ENCODE peak calls at places on chromosomes 11 and 22, in five cellular contexts. I is fibroblast of the aortic adventitia, O is HFFc6, C is IMR-90, T is progenitor cell of endocrine pancreas. N is an unnamed sample.

GRCh38 chr22:46971141-46971775 is 208.8 kb downstream of the TBC1D22A start:
- DNase-seq in I (peak; percentile 74), O (no peak), C (peak; percentile 83), T (no peak), N (no peak)

GRCh38 chr11:125224391-125225015 is 60.0 kb downstream of the PKNOX2 start:
- DNase-seq in I (peak; percentile 72), O (no peak), C (peak; percentile 23), T (no peak), N (no peak)

GRCh38 chr11:113705871-113706654 is at the start of gene TMPRSS5:
- DNase-seq in I (no peak), O (no peak), C (no peak), T (no peak), N (peak; percentile 65)

GRCh38 chr11:122486793-122487495 is 168.6 kb upstream of the UBASH3B start:
- DNase-seq in I (no peak), O (no peak), C (peak; percentile 5), T (no peak), N (no peak)

GRCh38 chr11:44555031-44555800 is 10.2 kb upstream of the CD82 start:
- DNase-seq in I (no peak), O (no peak), C (no peak), T (no peak), N (no peak)

GRCh38 chr22:40029189-40029890 is 34.6 kb downstream of the FAM83F start:
- DNase-seq in I (no peak), O (no peak), C (no peak), T (no peak), N (no peak)

GRCh38 chr11:86438685-86439084 is 64.0 kb downstream of the CCDC81 start:
- DNase-seq in I (peak; percentile 68), O (peak; percentile 52), C (peak; percentile 75), T (no peak), N (peak; percentile 14)

GRCh38 chr22:49674479-49674830 is 153.2 kb downstream of the BRD1 start:
- DNase-seq in I (no peak), O (no peak), C (no peak), T (no peak), N (no peak)

GRCh38 chr22:45425531-45426265 is 12.2 kb downstream of the RIBC2 start:
- DNase-seq in I (no peak), O (no peak), C (no peak), T (no peak), N (no peak)

GRCh38 chr22:44369241-44369652 is 56.5 kb upstream of the SHISAL1 start:
- DNase-seq in I (no peak), O (no peak), C (no peak), T (no peak), N (no peak)

GRCh38 chr22:32206774-32207758 is 2.2 kb upstream of the RFPL2 start:
- DNase-seq in I (peak; percentile 4), O (no peak), C (no peak), T (no peak), N (peak; percentile 68)

GRCh38 chr11:132301900-132302299 is 931.5 kb downstream of the NTM start:
- DNase-seq in I (no peak), O (no peak), C (no peak), T (no peak), N (no peak)

GRCh38 chr11:65553301-65554001 is 4.7 kb downstream of the LTBP3 start:
- DNase-seq in I (no peak), O (no peak), C (no peak), T (no peak), N (no peak)

GRCh38 chr11:110921742-110922200 is 209.5 kb upstream of the ARHGAP20 start:
- DNase-seq in I (peak; percentile 93), O (no peak), C (peak; percentile 50), T (peak; percentile 13), N (no peak)

GRCh38 chr11:2211113-2211971 is 39.7 kb upstream of the TH start:
- DNase-seq in I (no peak), O (no peak), C (no peak), T (peak; percentile 67), N (peak; percentile 89)

GRCh38 chr11:96054870-96055705 is 131.2 kb upstream of the MTMR2 start:
- DNase-seq in I (peak; percentile 67), O (peak; percentile 53), C (peak; percentile 64), T (no peak), N (no peak)

GRCh38 chr11:125070699-125071254 is 7.7 kb downstream of the SLC37A2 start:
- DNase-seq in I (peak; percentile 82), O (peak; percentile 49), C (peak; percentile 64), T (no peak), N (peak; percentile 47)

GRCh38 chr11:31005202-31005601 is 364.3 kb downstream of the DCDC1 start:
- DNase-seq in I (no peak), O (no peak), C (no peak), T (no peak), N (no peak)

GRCh38 chr22:38411016-38411415 is 44.0 kb downstream of the KCNJ4 start:
- DNase-seq in I (no peak), O (no peak), C (no peak), T (no peak), N (no peak)

GRCh38 chr11:12693485-12694181 is 19.4 kb downstream of the TEAD1 start:
- DNase-seq in I (peak; percentile 98), O (peak; percentile 97), C (peak; percentile 99), T (no peak), N (peak; percentile 59)

GRCh38 chr11:45237666-45238348 is 48.3 kb downstream of the SYT13 start:
- DNase-seq in I (no peak), O (no peak), C (no peak), T (no peak), N (no peak)

GRCh38 chr22:47572443-47572842 is 810.0 kb downstream of the TBC1D22A start:
- DNase-seq in I (no peak), O (no peak), C (no peak), T (no peak), N (no peak)

GRCh38 chr22:43110444-43110926 is at the start of gene BIK:
- DNase-seq in I (peak; percentile 19), O (no peak), C (no peak), T (peak; percentile 31), N (peak; percentile 73)

GRCh38 chr11:72411623-72412532 is 22.5 kb downstream of the CLPB start:
- DNase-seq in I (no peak), O (no peak), C (no peak), T (peak; percentile 13), N (peak; percentile 68)

GRCh38 chr11:112223125-112223524 is 3.1 kb upstream of the PTS start:
- DNase-seq in I (peak; percentile 28), O (no peak), C (peak; percentile 45), T (no peak), N (no peak)

GRCh38 chr11:69878144-69878883 is 59.1 kb upstream of the FGF3 start:
- DNase-seq in I (no peak), O (no peak), C (no peak), T (no peak), N (no peak)

GRCh38 chr11:75773595-75774353 is 5.2 kb downstream of the DGAT2 start:
- DNase-seq in I (no peak), O (no peak), C (no peak), T (no peak), N (no peak)

GRCh38 chr11:123578778-123579481 is 75.5 kb downstream of the SCN3B start:
- DNase-seq in I (no peak), O (no peak), C (no peak), T (no peak), N (no peak)

GRCh38 chr11:6895010-6895409 is 2.7 kb upstream of the OR2D2 start:
- DNase-seq in I (no peak), O (no peak), C (no peak), T (no peak), N (no peak)

GRCh38 chr11:6898911-6899310 is 6.6 kb upstream of the OR2D2 start:
- DNase-seq in I (no peak), O (no peak), C (no peak), T (no peak), N (no peak)

DNA sequence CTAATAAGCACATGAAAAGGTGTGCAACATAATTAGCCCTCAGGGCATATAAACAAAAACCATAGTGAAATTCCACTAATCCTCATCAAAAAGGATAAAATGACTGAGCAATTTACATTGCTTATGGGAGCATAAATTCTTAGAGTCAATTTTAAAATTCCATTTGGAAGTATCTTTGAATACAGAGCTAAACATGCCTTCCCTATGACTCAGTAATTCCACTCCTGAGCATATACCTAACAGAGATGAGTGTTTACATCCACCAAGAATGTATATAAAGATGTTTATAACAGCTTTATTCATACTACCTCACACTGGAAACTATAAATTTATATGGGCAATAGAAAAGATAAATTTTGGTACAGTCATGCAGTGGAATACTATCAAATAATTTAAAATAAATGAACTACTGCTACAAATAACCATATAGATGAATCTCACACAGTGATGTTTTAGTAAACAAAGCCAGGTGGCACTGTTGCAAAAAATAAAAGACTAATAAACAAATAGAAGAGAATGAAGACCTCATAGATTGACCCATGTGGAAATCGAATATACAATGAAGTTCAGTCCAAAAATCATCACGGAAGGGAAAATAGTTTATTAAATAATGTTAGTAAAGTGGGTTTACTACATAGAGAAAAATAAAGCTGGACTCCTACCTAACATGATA is 8.2 kb upstream of the OR2D2 start:
- DNase-seq in I (no peak), O (no peak), C (peak; percentile 8), T (no peak), N (no peak)
- TF ChIP-seq CTCF in I (no peak), O (peak; percentile 50), C (no peak), T (no peak), N (no peak)

GRCh38 chr22:19766506-19767426 is 6.2 kb downstream of the TBX1 start:
- DNase-seq in I (no peak), O (no peak), C (no peak), T (no peak), N (peak; percentile 75)
- TF ChIP-seq CTCF in I (no peak), O (peak; percentile 45), C (peak; percentile 30), T (peak; percentile 35), N (peak; percentile 50)

GRCh38 chr11:695332-695605 is 247 bp upstream of the DEAF1 start:
- DNase-seq in I (no peak), O (no peak), C (no peak), T (no peak), N (no peak)

GRCh38 chr11:692824-693414 is 2.1 kb downstream of the DEAF1 start:
- DNase-seq in I (peak; percentile 20), O (no peak), C (no peak), T (no peak), N (no peak)

GRCh38 chr11:693415-693831 is 1.6 kb downstream of the DEAF1 start:
- DNase-seq in I (peak; percentile 33), O (no peak), C (no peak), T (no peak), N (no peak)

GRCh38 chr11:694563-695331 is at the start of gene DEAF1:
- DNase-seq in I (peak; percentile 97), O (peak; percentile 97), C (peak; percentile 96), T (peak; percentile 99), N (peak; percentile 97)

GRCh38 chr11:693887-694562 is 997 bp downstream of the DEAF1 start:
- DNase-seq in I (no peak), O (no peak), C (no peak), T (no peak), N (no peak)
- TF ChIP-seq CTCF in I (no peak), O (no peak), C (no peak), T (no peak), N (no peak)

DNA sequence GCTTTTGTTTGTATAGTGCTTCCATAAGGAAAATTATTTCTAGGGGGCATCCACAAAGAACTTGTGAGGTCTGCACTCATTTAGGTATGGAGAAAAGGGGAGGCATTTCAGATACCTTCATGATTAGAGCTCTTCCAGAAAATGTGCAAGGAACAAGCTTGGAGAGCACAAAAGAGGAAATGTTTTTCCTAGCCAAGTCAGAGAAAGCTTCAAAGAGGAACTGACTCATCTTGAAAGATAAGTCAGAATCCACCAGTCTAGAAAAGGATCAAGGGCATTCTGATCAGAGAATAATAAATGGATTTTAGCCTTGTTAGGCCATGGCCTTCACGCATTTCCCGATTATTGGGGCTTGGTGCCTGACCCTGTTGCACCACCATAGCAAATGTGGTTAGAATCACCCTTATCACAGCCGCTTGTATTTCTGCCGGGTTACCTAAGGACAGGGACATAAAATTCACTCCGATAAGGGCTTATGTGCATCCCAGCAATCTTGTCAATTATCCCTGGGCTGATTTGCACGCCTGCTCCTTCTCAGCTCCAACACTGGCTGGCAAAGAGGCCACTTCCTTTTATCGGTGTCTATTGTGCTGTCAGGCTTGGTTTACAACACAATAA is 613.6 kb downstream of the SOX6 start:
- DNase-seq in I (peak; percentile 16), O (no peak), C (peak; percentile 50), T (no peak), N (no peak)
- TF ChIP-seq CTCF in I (no peak), O (no peak), C (no peak), T (no peak), N (no peak)